ENCODE peak calls at places on chromosomes 2 and 18, in four cellular contexts. N is HCT116, J is transverse colon, H is body of pancreas. L is an unnamed sample.

GRCh38 chr2:103459302-103459701 is 697.5 kb downstream of the TMEM182 start:
- DNase-seq in N (no peak), J (no peak), H (no peak), L (no peak)

GRCh38 chr2:237374284-237375060 is 39.5 kb downstream of the COL6A3 start:
- DNase-seq in N (no peak), J (no peak), H (no peak), L (no peak)

GRCh38 chr2:671787-672605 is 5.2 kb downstream of the TMEM18 start:
- DNase-seq in N (no peak), J (no peak), H (no peak), L (no peak)

GRCh38 chr2:196206804-196207203 is 35.4 kb upstream of the STK17B start:
- DNase-seq in N (no peak), J (no peak), H (no peak), L (no peak)

GRCh38 chr2:232894251-232894650 is 24.2 kb downstream of the SNORC start:
- DNase-seq in N (no peak), J (no peak), H (no peak), L (no peak)

GRCh38 chr2:103873719-103874359 is 980.1 kb upstream of the POU3F3 start:
- DNase-seq in N (no peak), J (no peak), H (no peak), L (no peak)

GRCh38 chr2:231241755-231242507 is 43.5 kb downstream of the ARMC9 start:
- DNase-seq in N (no peak), J (no peak), H (no peak), L (peak; percentile 34)

GRCh38 chr2:42101641-42102605 is 54.1 kb downstream of the PKDCC start:
- DNase-seq in N (no peak), J (peak; percentile 78), H (peak; percentile 41), L (peak; percentile 81)

GRCh38 chr2:6074303-6074702 is 382.1 kb downstream of the SOX11 start:
- DNase-seq in N (no peak), J (no peak), H (no peak), L (no peak)

GRCh38 chr18:63237911-63238710 is 81.5 kb downstream of the BCL2 start:
- DNase-seq in N (peak; percentile 31), J (peak; percentile 35), H (peak; percentile 44), L (no peak)

GRCh38 chr18:37691162-37691561 is 125.6 kb upstream of the CELF4 start:
- DNase-seq in N (no peak), J (no peak), H (no peak), L (no peak)

GRCh38 chr2:149601141-149601796 is 13.7 kb upstream of the MMADHC start:
- DNase-seq in N (no peak), J (no peak), H (no peak), L (no peak)

GRCh38 chr18:25261768-25262167 is 90.2 kb downstream of the ZNF521 start:
- DNase-seq in N (no peak), J (no peak), H (no peak), L (no peak)

GRCh38 chr2:219527076-219527394 is 12.8 kb downstream of the ASIC4 start:
- DNase-seq in N (no peak), J (no peak), H (no peak), L (no peak)

GRCh38 chr2:237315170-237315880 is 98.6 kb downstream of the COL6A3 start:
- DNase-seq in N (no peak), J (peak; percentile 76), H (peak; percentile 73), L (peak; percentile 91)

GRCh38 chr2:241216211-241216761 is 27.8 kb downstream of the ANO7 start:
- DNase-seq in N (no peak), J (no peak), H (no peak), L (no peak)

GRCh38 chr2:189661957-189662321 is 680 bp downstream of the ASNSD1 start:
- DNase-seq in N (no peak), J (no peak), H (no peak), L (no peak)
- H3K4me1 ChIP-seq in N (no peaks in the 10 kb centered on the region), J (peaks cover 14% of the 10 kb centered on the region), H (peaks cover 13% of the 10 kb centered on the region), L (peaks cover 7% of the 10 kb centered on the region)

DNA sequence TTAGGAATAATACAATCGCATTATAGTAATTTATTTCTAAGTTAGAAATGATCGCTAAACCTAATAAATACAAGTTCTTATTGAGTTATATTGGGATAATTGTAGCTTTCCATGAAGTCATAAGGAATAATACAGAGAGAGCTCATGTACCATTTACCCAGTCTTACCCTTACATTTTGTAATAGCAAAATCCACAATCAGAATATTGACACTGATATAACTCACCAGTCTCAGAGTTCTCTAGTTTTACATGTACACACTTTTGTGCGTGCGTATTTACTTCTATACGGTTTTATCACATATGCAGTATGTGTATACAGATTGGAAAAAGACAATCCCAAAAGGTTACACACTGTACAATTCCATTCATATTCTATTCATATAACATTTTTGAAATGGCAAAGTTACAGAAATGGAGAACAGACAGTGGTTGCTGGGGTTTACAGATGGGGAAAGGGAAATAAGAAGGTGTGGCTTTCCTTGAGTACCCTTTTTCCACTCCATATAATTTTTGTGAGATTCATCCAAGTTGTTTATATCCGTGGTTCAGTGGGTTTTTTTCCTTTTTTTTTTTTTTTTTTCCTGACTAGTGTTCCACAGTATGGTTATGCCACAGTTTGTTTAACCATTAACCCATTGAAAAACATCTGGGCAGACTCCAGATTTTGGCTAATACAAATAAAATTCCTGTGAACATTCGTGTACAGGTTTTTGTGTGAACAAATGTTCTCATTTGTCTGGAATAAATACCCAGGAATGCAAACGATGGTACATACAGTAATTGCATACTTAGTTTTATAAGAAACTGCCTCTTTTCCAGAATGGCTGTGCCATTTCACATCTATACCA is 117.2 kb downstream of the HNMT start:
- DNase-seq in N (no peak), J (no peak), H (no peak), L (no peak)
- H3K27ac ChIP-seq in N (no peak overlapping the region), J (no peak overlapping the region), H (no peak overlapping the region), L (no peak overlapping the region)

GRCh38 chr2:27628767-27629709 is at the start of the genes CCDC121 and GPN1:
- DNase-seq in N (peak; percentile 59), J (peak; percentile 92), H (peak; percentile 74), L (peak; percentile 90)
- TF ChIP-seq POLR2A in N (peak; percentile 90), J (peak; percentile 66), H (peak; percentile 28), L (no peak)

GRCh38 chr2:28768422-28768821 is 16.8 kb downstream of the PPP1CB start:
- DNase-seq in N (no peak), J (no peak), H (no peak), L (no peak)

GRCh38 chr2:28768952-28769351 is 17.3 kb downstream of the PPP1CB start:
- DNase-seq in N (no peak), J (no peak), H (no peak), L (no peak)

GRCh38 chr2:28776471-28776870 is 24.8 kb downstream of the PPP1CB start:
- DNase-seq in N (no peak), J (no peak), H (no peak), L (no peak)

GRCh38 chr2:28767367-28767766 is 15.7 kb downstream of the PPP1CB start:
- DNase-seq in N (no peak), J (peak; percentile 62), H (no peak), L (no peak)

GRCh38 chr2:28772351-28772750 is 20.7 kb downstream of the PPP1CB start:
- DNase-seq in N (no peak), J (no peak), H (no peak), L (no peak)
- H3K4me1 ChIP-seq in N (no peaks in the 10 kb centered on the region), J (peaks cover 37% of the 10 kb centered on the region), H (peaks cover 50% of the 10 kb centered on the region), L (peaks cover 25% of the 10 kb centered on the region)

GRCh38 chr18:57845468-57846103 is 42.5 kb upstream of the ATP8B1 start:
- DNase-seq in N (no peak), J (no peak), H (no peak), L (no peak)

GRCh38 chr18:57843403-57843802 is 40.3 kb upstream of the ATP8B1 start:
- DNase-seq in N (no peak), J (no peak), H (no peak), L (no peak)

GRCh38 chr18:57844319-57844718 is 41.2 kb upstream of the ATP8B1 start:
- DNase-seq in N (no peak), J (peak; percentile 37), H (no peak), L (no peak)

GRCh38 chr18:57850063-57850462 is 46.9 kb upstream of the ATP8B1 start:
- DNase-seq in N (no peak), J (no peak), H (no peak), L (no peak)

GRCh38 chr18:57846258-57846657 is 43.1 kb upstream of the ATP8B1 start:
- DNase-seq in N (peak; percentile 26), J (no peak), H (peak; percentile 43), L (no peak)
- H3K27ac ChIP-seq in N (peak overlapping the region; percentile 6), J (no peak overlapping the region), H (no peak overlapping the region), L (no peak overlapping the region)

DNA sequence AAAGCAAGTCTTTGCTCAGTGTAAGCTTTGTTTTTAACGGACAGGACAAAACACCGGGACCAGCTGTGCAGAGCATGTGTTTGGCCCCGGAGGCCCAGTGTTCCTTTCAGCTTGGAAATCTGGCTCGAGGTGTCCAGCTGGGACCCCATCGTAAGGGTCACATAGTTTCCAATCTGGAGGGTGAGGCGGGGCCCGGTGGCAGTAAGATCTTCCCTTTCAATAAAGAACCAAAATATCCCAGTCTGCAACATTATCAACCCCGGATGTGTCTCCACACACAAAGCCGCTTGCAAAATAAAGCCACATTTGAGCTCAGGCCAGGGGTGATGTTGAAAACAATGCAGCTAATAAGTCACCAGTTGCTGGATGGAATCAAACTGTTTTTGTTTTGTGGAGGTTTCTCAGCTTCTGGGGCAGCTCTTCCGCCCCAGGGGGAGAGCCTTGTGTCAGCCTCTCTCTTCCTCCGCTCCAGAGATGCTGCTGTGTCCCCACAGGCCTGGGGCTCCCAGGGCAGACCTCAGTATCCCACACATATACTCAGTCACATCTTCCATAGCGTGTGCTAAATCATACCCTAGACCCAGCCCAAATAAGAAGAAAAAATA is 138.6 kb upstream of the GLI2 start:
- DNase-seq in N (no peak), J (peak; percentile 19), H (peak; percentile 23), L (peak; percentile 44)
- TF ChIP-seq POLR2A in N (no peak), J (no peak), H (no peak), L (no peak)

GRCh38 chr2:37612382-37612781 is 59.1 kb downstream of the CDC42EP3 start:
- DNase-seq in N (no peak), J (no peak), H (no peak), L (no peak)
- H3K4me1 ChIP-seq in N (no peaks in the 10 kb centered on the region), J (peaks cover 14% of the 10 kb centered on the region), H (peaks cover 17% of the 10 kb centered on the region), L (peaks cover 4% of the 10 kb centered on the region)

GRCh38 chr2:217853961-217854360 is 148.8 kb downstream of the TNS1 start:
- DNase-seq in N (no peak), J (no peak), H (no peak), L (no peak)

GRCh38 chr2:217856159-217856558 is 146.6 kb downstream of the TNS1 start:
- DNase-seq in N (no peak), J (no peak), H (no peak), L (no peak)

GRCh38 chr2:217852812-217853211 is 150.0 kb downstream of the TNS1 start:
- DNase-seq in N (no peak), J (no peak), H (no peak), L (no peak)

GRCh38 chr2:217853301-217853881 is 149.4 kb downstream of the TNS1 start:
- DNase-seq in N (no peak), J (no peak), H (no peak), L (peak; percentile 72)

GRCh38 chr2:217854684-217855083 is 148.1 kb downstream of the TNS1 start:
- DNase-seq in N (no peak), J (no peak), H (no peak), L (no peak)
- H3K27ac ChIP-seq in N (no peak overlapping the region), J (peak overlapping the region; percentile 90), H (no peak overlapping the region), L (peak overlapping the region; percentile 17)

GRCh38 chr2:26724004-26724750 is 31.7 kb downstream of the KCNK3 start:
- DNase-seq in N (peak; percentile 93), J (peak; percentile 61), H (peak; percentile 78), L (peak; percentile 93)

GRCh38 chr2:26726229-26726628 is 33.7 kb downstream of the KCNK3 start:
- DNase-seq in N (no peak), J (no peak), H (no peak), L (no peak)

GRCh38 chr2:26725516-26725810 is 32.9 kb downstream of the KCNK3 start:
- DNase-seq in N (no peak), J (no peak), H (peak; percentile 64), L (no peak)

GRCh38 chr2:26723475-26723874 is 31.0 kb downstream of the KCNK3 start:
- DNase-seq in N (no peak), J (no peak), H (no peak), L (no peak)

GRCh38 chr2:26724784-26725515 is 32.4 kb downstream of the KCNK3 start:
- DNase-seq in N (no peak), J (no peak), H (no peak), L (no peak)
- TF ChIP-seq POLR2A in N (peak; percentile 19), J (no peak), H (no peak), L (no peak)

L was measured in heart left ventricle.